ENCODE peak calls at places on chromosome 1, in six cellular contexts. Z is germinal center; S is stimulated activated CD8-positive, alpha-beta memory T cell treated with anti-CD3 and anti-CD28 coated beads, Interleukin-2, amount 100 ng/mL, for 1 hour; M is EL; R is heart left ventricle; O is endothelial cell of umbilical vein. G is an unnamed sample.

GRCh38 chr1:18635833-18636671 is 5.4 kb downstream of the PAX7 start:
- DNase-seq in Z (no peak), S (no peak), M (no peak), R (no peak), O (no peak), G (no peak)

GRCh38 chr1:46137901-46138300 is 5.5 kb upstream of the PIK3R3 start:
- DNase-seq in Z (no peak), S (no peak), M (peak), R (no peak), O (peak), G (no peak)

GRCh38 chr1:193335797-193336428 is 149.5 kb upstream of the B3GALT2 start:
- DNase-seq in Z (no peak), S (no peak), M (peak), R (no peak), O (peak), G (no peak)

GRCh38 chr1:174297351-174297750 is 138.0 kb downstream of the RABGAP1L start:
- DNase-seq in Z (no peak), S (no peak), M (no peak), R (no peak), O (no peak), G (no peak)

GRCh38 chr1:203534012-203534411 is 40.1 kb downstream of the OPTC start:
- DNase-seq in Z (no peak), S (no peak), M (no peak), R (no peak), O (no peak), G (no peak)

GRCh38 chr1:54800899-54801759 is at the start of gene TTC22:
- DNase-seq in Z (peak), S (peak), M (no peak), R (no peak), O (no peak), G (no peak)

GRCh38 chr1:107689157-107689556 is 275.8 kb downstream of the VAV3 start:
- DNase-seq in Z (no peak), S (no peak), M (no peak), R (no peak), O (no peak), G (no peak)

GRCh38 chr1:236140705-236141446 is 1.5 kb upstream of the GPR137B start:
- DNase-seq in Z (no peak), S (no peak), M (no peak), R (no peak), O (no peak), G (no peak)

GRCh38 chr1:156707486-156708244 is 2.3 kb upstream of the CRABP2 start:
- DNase-seq in Z (no peak), S (no peak), M (peak), R (no peak), O (no peak), G (no peak)

GRCh38 chr1:5892370-5892769 is 99.9 kb downstream of the NPHP4 start:
- DNase-seq in Z (no peak), S (no peak), M (no peak), R (no peak), O (no peak), G (no peak)